ENCODE peak calls at places on chromosomes 11 and 22, in seven cellular contexts. M, D, F, C, Z, L and R are unnamed samples.

GRCh38 chr11:65487467-65488272 is 11.2 kb upstream of the MALAT1 start:
- DNase-seq in M (peak; percentile 99), D (peak; percentile 95), F (peak; percentile 100), C (peak; percentile 96), Z (peak; percentile 97), L (peak; percentile 99), R (peak; percentile 100)

GRCh38 chr22:46833228-46833627 is 70.8 kb downstream of the TBC1D22A start:
- DNase-seq in M (no peak), D (no peak), F (no peak), C (no peak), Z (peak; percentile 63), L (no peak), R (no peak)

GRCh38 chr11:27213232-27213660 is 149.8 kb downstream of the CCDC34 start:
- DNase-seq in M (no peak), D (no peak), F (no peak), C (no peak), Z (no peak), L (no peak), R (no peak)

GRCh38 chr11:8055111-8055835 is 25.7 kb upstream of the TUB start:
- DNase-seq in M (no peak), D (no peak), F (no peak), C (no peak), Z (no peak), L (peak; percentile 53), R (peak; percentile 16)

GRCh38 chr11:129766858-129767604 is 48.6 kb upstream of the TMEM45B start:
- DNase-seq in M (no peak), D (peak; percentile 37), F (no peak), C (no peak), Z (no peak), L (no peak), R (no peak)

GRCh38 chr11:57487021-57487778 is 26.9 kb downstream of the RTN4RL2 start:
- DNase-seq in M (no peak), D (no peak), F (no peak), C (no peak), Z (peak; percentile 11), L (no peak), R (no peak)

GRCh38 chr11:69704508-69705245 is 855 bp upstream of the FGF19 start:
- DNase-seq in M (no peak), D (no peak), F (no peak), C (no peak), Z (no peak), L (no peak), R (no peak)

GRCh38 chr22:45240137-45240809 is 421 bp downstream of the KIAA0930 start:
- DNase-seq in M (no peak), D (peak; percentile 35), F (no peak), C (peak; percentile 61), Z (no peak), L (no peak), R (peak; percentile 34)

GRCh38 chr11:83007477-83007876 is 64.2 kb downstream of the RAB30 start:
- DNase-seq in M (no peak), D (no peak), F (no peak), C (no peak), Z (no peak), L (no peak), R (no peak)

GRCh38 chr22:36729321-36729720 is 25.8 kb upstream of the CACNG2 start:
- DNase-seq in M (no peak), D (no peak), F (no peak), C (no peak), Z (no peak), L (no peak), R (no peak)

GRCh38 chr11:827146-827860 is 416 bp upstream of the CRACR2B start:
- DNase-seq in M (no peak), D (peak; percentile 74), F (no peak), C (no peak), Z (peak; percentile 91), L (no peak), R (no peak)

GRCh38 chr11:126115820-126116319 is 53.2 kb upstream of the CDON start:
- DNase-seq in M (peak; percentile 43), D (peak; percentile 73), F (no peak), C (peak; percentile 71), Z (peak; percentile 87), L (peak; percentile 88), R (peak; percentile 75)

GRCh38 chr22:39205344-39206021 is 39.3 kb downstream of the PDGFB start:
- DNase-seq in M (no peak), D (no peak), F (peak; percentile 59), C (no peak), Z (peak; percentile 67), L (peak; percentile 41), R (peak; percentile 4)

GRCh38 chr11:65574963-65575567 is 788 bp upstream of the EHBP1L1 start:
- DNase-seq in M (no peak), D (peak; percentile 75), F (no peak), C (no peak), Z (peak; percentile 79), L (no peak), R (no peak)

GRCh38 chr11:128985880-128986279 is 43.2 kb upstream of the TP53AIP1 start:
- DNase-seq in M (no peak), D (no peak), F (no peak), C (no peak), Z (no peak), L (no peak), R (no peak)

GRCh38 chr11:118136826-118137225 is 15.8 kb downstream of the SCN4B start:
- DNase-seq in M (no peak), D (no peak), F (no peak), C (no peak), Z (no peak), L (no peak), R (no peak)

GRCh38 chr11:17267576-17267975 is 9.0 kb upstream of the NUCB2 start:
- DNase-seq in M (no peak), D (no peak), F (no peak), C (no peak), Z (no peak), L (no peak), R (no peak)

GRCh38 chr22:35301370-35301874 is 1.7 kb downstream of the TOM1 start:
- DNase-seq in M (no peak), D (peak; percentile 39), F (peak; percentile 82), C (no peak), Z (no peak), L (peak; percentile 90), R (peak; percentile 61)

GRCh38 chr11:126113012-126113411 is 50.3 kb upstream of the CDON start:
- DNase-seq in M (no peak), D (no peak), F (no peak), C (no peak), Z (no peak), L (no peak), R (peak; percentile 20)

GRCh38 chr11:118234833-118235232 is 10.0 kb upstream of the JAML start:
- DNase-seq in M (no peak), D (no peak), F (no peak), C (no peak), Z (no peak), L (no peak), R (no peak)

GRCh38 chr22:24333301-24333700 is 62.7 kb downstream of the SPECC1L start:
- DNase-seq in M (no peak), D (no peak), F (no peak), C (no peak), Z (no peak), L (no peak), R (no peak)

GRCh38 chr11:12241401-12241800 is 131.0 kb downstream of the MICAL2 start:
- DNase-seq in M (no peak), D (no peak), F (no peak), C (no peak), Z (peak; percentile 69), L (no peak), R (no peak)

GRCh38 chr22:39419096-39419495 is 19.5 kb downstream of the TAB1 start:
- DNase-seq in M (no peak), D (no peak), F (no peak), C (no peak), Z (no peak), L (no peak), R (no peak)

GRCh38 chr11:67273260-67273990 is 7.2 kb downstream of the GRK2 start:
- DNase-seq in M (peak; percentile 10), D (peak; percentile 11), F (peak; percentile 34), C (peak; percentile 42), Z (peak; percentile 25), L (peak; percentile 65), R (peak; percentile 14)

GRCh38 chr11:43925063-43925931 is 17.1 kb upstream of the C11orf96 start:
- DNase-seq in M (no peak), D (no peak), F (no peak), C (no peak), Z (peak; percentile 50), L (no peak), R (no peak)

GRCh38 chr22:39546889-39547586 is 14.5 kb upstream of the RPS19BP1 start:
- DNase-seq in M (no peak), D (no peak), F (no peak), C (no peak), Z (no peak), L (no peak), R (no peak)

GRCh38 chr11:124812876-124813275 is 12.7 kb upstream of the MSANTD2 start:
- DNase-seq in M (no peak), D (no peak), F (no peak), C (no peak), Z (no peak), L (no peak), R (no peak)

GRCh38 chr11:2302280-2302843 is 549 bp downstream of the TSPAN32 start:
- DNase-seq in M (no peak), D (no peak), F (no peak), C (peak; percentile 26), Z (no peak), L (no peak), R (no peak)
- TF ChIP-seq POLR2A in M (no peak), D (no peak), F (no peak), C (no peak), Z (no peak), L (no peak), R (no peak)

DNA sequence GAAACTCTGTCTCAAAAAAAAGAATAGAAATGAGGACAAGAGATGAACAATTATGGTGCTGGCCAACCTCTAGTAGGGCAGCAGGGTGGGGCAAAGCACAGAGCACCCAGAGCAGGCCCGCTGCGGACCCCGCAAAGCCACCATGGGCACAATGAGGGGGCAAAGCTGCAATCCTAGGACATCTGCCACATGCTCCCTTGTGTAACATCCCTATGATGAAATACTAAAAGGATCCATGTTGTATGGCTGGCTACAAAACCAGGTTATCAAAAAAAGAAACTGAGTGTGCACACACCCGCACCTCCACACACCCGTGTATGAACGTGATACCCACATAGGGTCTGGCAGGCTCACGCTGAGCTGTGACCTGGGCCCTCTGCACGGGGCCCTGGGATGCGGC is 7.4 kb downstream of the ATP5MGL start:
- DNase-seq in M (no peak), D (no peak), F (no peak), C (no peak), Z (no peak), L (no peak), R (no peak)
- H3K36me3 ChIP-seq in M (no peaks in the 10 kb centered on the region), D (peaks cover 49% of the 10 kb centered on the region), F (no peaks in the 10 kb centered on the region), C (no peaks in the 10 kb centered on the region), Z (no peaks in the 10 kb centered on the region), L (peaks cover 78% of the 10 kb centered on the region), R (no peaks in the 10 kb centered on the region)

DNA sequence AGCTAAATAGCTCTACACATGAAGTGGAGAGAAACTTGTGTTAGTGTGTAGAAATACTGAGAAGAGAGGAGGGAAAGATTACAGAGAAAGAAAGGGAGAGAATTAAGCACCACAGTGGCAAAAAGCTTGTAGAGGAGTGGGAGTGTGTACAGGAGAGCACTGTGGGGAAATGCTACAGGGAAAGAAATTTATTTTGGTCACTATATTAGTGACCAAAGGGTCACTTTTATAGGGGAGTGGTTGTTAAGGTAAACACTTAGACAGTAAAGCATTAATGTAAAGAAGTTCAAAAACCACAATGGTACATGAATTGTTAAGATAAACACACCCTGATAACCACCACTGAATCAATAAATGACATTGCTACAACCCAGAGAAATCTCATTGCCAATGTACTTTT is 307.2 kb upstream of the CTSC start:
- DNase-seq in M (no peak), D (no peak), F (no peak), C (no peak), Z (no peak), L (no peak), R (no peak)
- H3K4me1 ChIP-seq in M (no peaks in the 10 kb centered on the region), D (no peaks in the 10 kb centered on the region), F (no peaks in the 10 kb centered on the region), C (no peaks in the 10 kb centered on the region), Z (no peaks in the 10 kb centered on the region), L (no peaks in the 10 kb centered on the region), R (no peaks in the 10 kb centered on the region)

GRCh38 chr11:22625448-22626287 is at the start of gene FANCF:
- DNase-seq in M (peak; percentile 91), D (peak; percentile 96), F (peak; percentile 93), C (peak; percentile 90), Z (peak; percentile 97), L (peak; percentile 95), R (peak; percentile 93)
- TF ChIP-seq POLR2A in M (no peak), D (peak; percentile 55), F (peak; percentile 8), C (peak; percentile 8), Z (peak; percentile 84), L (no peak), R (no peak)